ENCODE peak calls at places on chromosomes 4 and X, in six cellular contexts. H is HEK293T; A is RPMI7951; Z is smooth muscle cell of the brain vasculature; F is effector memory CD8-positive, alpha-beta T cell; V is ELR. D is an unnamed sample.

GRCh38 chrX:149145845-149146285 is 359.2 kb downstream of the IDS start:
- DNase-seq in H (peak; percentile 32), A (peak; percentile 49), Z (no peak), F (no peak), V (no peak), D (no peak)

GRCh38 chr4:8248091-8248490 is 21.5 kb upstream of the HTRA3 start:
- DNase-seq in H (no peak), A (no peak), Z (no peak), F (no peak), V (no peak), D (no peak)

GRCh38 chrX:43005561-43005960 is 227.6 kb upstream of the PPP1R2C start:
- DNase-seq in H (no peak), A (no peak), Z (no peak), F (no peak), V (no peak), D (no peak)

GRCh38 chr4:159142254-159142653 is 39.4 kb downstream of the RAPGEF2 start:
- DNase-seq in H (no peak), A (no peak), Z (no peak), F (no peak), V (peak; percentile 14), D (no peak)

GRCh38 chrX:102345916-102346315 is 93.9 kb downstream of the NXF2B start:
- DNase-seq in H (peak; percentile 68), A (peak; percentile 10), Z (peak; percentile 12), F (peak; percentile 52), V (peak; percentile 59), D (peak; percentile 22)

GRCh38 chr4:85942107-85942506 is 417.7 kb downstream of the MAPK10 start:
- DNase-seq in H (no peak), A (no peak), Z (no peak), F (no peak), V (no peak), D (no peak)

GRCh38 chrX:154458954-154459829 is 1.1 kb downstream of the PLXNA3 start:
- DNase-seq in H (no peak), A (peak; percentile 41), Z (no peak), F (no peak), V (peak; percentile 34), D (no peak)

GRCh38 chrX:115147220-115147619 is 42.0 kb upstream of the RBMXL3 start:
- DNase-seq in H (peak; percentile 21), A (peak; percentile 8), Z (no peak), F (no peak), V (peak; percentile 36), D (no peak)

GRCh38 chr4:152972821-152973613 is 36.9 kb downstream of the FHDC1 start:
- DNase-seq in H (no peak), A (peak; percentile 92), Z (no peak), F (no peak), V (peak; percentile 86), D (no peak)

GRCh38 chrX:150450519-150451177 is 87.5 kb downstream of the MAMLD1 start:
- DNase-seq in H (no peak), A (no peak), Z (no peak), F (no peak), V (no peak), D (no peak)

GRCh38 chrX:2828404-2829065 is at the start of gene GYG2:
- DNase-seq in H (peak; percentile 47), A (peak; percentile 7), Z (no peak), F (no peak), V (peak; percentile 2), D (no peak)

GRCh38 chrX:119502727-119503483 is 34.7 kb downstream of the SLC25A5 start:
- DNase-seq in H (no peak), A (no peak), Z (no peak), F (no peak), V (peak; percentile 40), D (no peak)

GRCh38 chrX:115521717-115522116 is 39.3 kb upstream of the PLS3 start:
- DNase-seq in H (no peak), A (no peak), Z (no peak), F (no peak), V (no peak), D (no peak)

GRCh38 chr4:140332734-140333133 is 40.7 kb upstream of the SCOC start:
- DNase-seq in H (no peak), A (no peak), Z (no peak), F (no peak), V (no peak), D (no peak)

GRCh38 chr4:143260750-143261149 is 75.9 kb upstream of the GAB1 start:
- DNase-seq in H (no peak), A (no peak), Z (no peak), F (no peak), V (no peak), D (no peak)